ENCODE peak calls at places on chromosomes 13 and 19, in five cellular contexts. One of them, this sample, is unnamed.

GRCh38 chr13:94329754-94330551 is 149.5 kb downstream of the DCT start:
- DNase-seq in fibroblast of the aortic adventitia: peak
- DNase-seq in CD4-positive, alpha-beta T cell: no peak
- DNase-seq in RWPE1: peak
- DNase-seq in mucosa of descending colon: no peak
- DNase-seq in this sample: peak

GRCh38 chr13:101949681-101950080 is 452.2 kb downstream of the FGF14 start:
- DNase-seq in fibroblast of the aortic adventitia: no peak
- DNase-seq in CD4-positive, alpha-beta T cell: no peak
- DNase-seq in RWPE1: no peak
- DNase-seq in mucosa of descending colon: no peak
- DNase-seq in this sample: no peak

GRCh38 chr13:113060557-113061270 is 44.9 kb upstream of the F7 start:
- DNase-seq in fibroblast of the aortic adventitia: no peak
- DNase-seq in CD4-positive, alpha-beta T cell: no peak
- DNase-seq in RWPE1: no peak
- DNase-seq in mucosa of descending colon: no peak
- DNase-seq in this sample: no peak

GRCh38 chr19:15432018-15432494 is 13.3 kb upstream of the AKAP8L start:
- DNase-seq in fibroblast of the aortic adventitia: no peak
- DNase-seq in CD4-positive, alpha-beta T cell: no peak
- DNase-seq in RWPE1: no peak
- DNase-seq in mucosa of descending colon: no peak
- DNase-seq in this sample: no peak

GRCh38 chr19:18719541-18719940 is 36.1 kb downstream of the CRTC1 start:
- DNase-seq in fibroblast of the aortic adventitia: no peak
- DNase-seq in CD4-positive, alpha-beta T cell: no peak
- DNase-seq in RWPE1: no peak
- DNase-seq in mucosa of descending colon: no peak
- DNase-seq in this sample: no peak

GRCh38 chr13:29674532-29674931 is 79.0 kb upstream of the SLC7A1 start:
- DNase-seq in fibroblast of the aortic adventitia: peak
- DNase-seq in CD4-positive, alpha-beta T cell: no peak
- DNase-seq in RWPE1: peak
- DNase-seq in mucosa of descending colon: no peak
- DNase-seq in this sample: peak

GRCh38 chr19:49113762-49114629 is at the start of gene LIN7B:
- DNase-seq in fibroblast of the aortic adventitia: peak
- DNase-seq in CD4-positive, alpha-beta T cell: peak
- DNase-seq in RWPE1: peak
- DNase-seq in mucosa of descending colon: peak
- DNase-seq in this sample: peak

GRCh38 chr19:7848779-7849457 is 18.9 kb downstream of the EVI5L start:
- DNase-seq in fibroblast of the aortic adventitia: no peak
- DNase-seq in CD4-positive, alpha-beta T cell: no peak
- DNase-seq in RWPE1: no peak
- DNase-seq in mucosa of descending colon: no peak
- DNase-seq in this sample: no peak

GRCh38 chr13:102597029-102598015 is 536 bp downstream of the TPP2 start:
- DNase-seq in fibroblast of the aortic adventitia: peak
- DNase-seq in CD4-positive, alpha-beta T cell: peak
- DNase-seq in RWPE1: no peak
- DNase-seq in mucosa of descending colon: no peak
- DNase-seq in this sample: no peak

GRCh38 chr13:38538412-38538811 is 148.5 kb upstream of the FREM2 start:
- DNase-seq in fibroblast of the aortic adventitia: no peak
- DNase-seq in CD4-positive, alpha-beta T cell: no peak
- DNase-seq in RWPE1: no peak
- DNase-seq in mucosa of descending colon: no peak
- DNase-seq in this sample: no peak

GRCh38 chr13:39313721-39314120 is 275.5 kb downstream of the NHLRC3 start:
- DNase-seq in fibroblast of the aortic adventitia: no peak
- DNase-seq in CD4-positive, alpha-beta T cell: no peak
- DNase-seq in RWPE1: peak
- DNase-seq in mucosa of descending colon: no peak
- DNase-seq in this sample: no peak

GRCh38 chr19:39982883-39983282 is 11.9 kb downstream of the PSMC4 start:
- DNase-seq in fibroblast of the aortic adventitia: no peak
- DNase-seq in CD4-positive, alpha-beta T cell: no peak
- DNase-seq in RWPE1: no peak
- DNase-seq in mucosa of descending colon: no peak
- DNase-seq in this sample: no peak

GRCh38 chr19:50555447-50556235 is 12.6 kb downstream of the LRRC4B start:
- DNase-seq in fibroblast of the aortic adventitia: no peak
- DNase-seq in CD4-positive, alpha-beta T cell: no peak
- DNase-seq in RWPE1: no peak
- DNase-seq in mucosa of descending colon: no peak
- DNase-seq in this sample: no peak

GRCh38 chr13:76863022-76863421 is 23.2 kb downstream of the KCTD12 start:
- DNase-seq in fibroblast of the aortic adventitia: no peak
- DNase-seq in CD4-positive, alpha-beta T cell: no peak
- DNase-seq in RWPE1: no peak
- DNase-seq in mucosa of descending colon: no peak
- DNase-seq in this sample: no peak

GRCh38 chr13:91153372-91153771 is 194.1 kb upstream of the MIR17HG start:
- DNase-seq in fibroblast of the aortic adventitia: no peak
- DNase-seq in CD4-positive, alpha-beta T cell: no peak
- DNase-seq in RWPE1: no peak
- DNase-seq in mucosa of descending colon: no peak
- DNase-seq in this sample: no peak

GRCh38 chr19:6649189-6649588 is 20.8 kb downstream of the TNFSF14 start:
- DNase-seq in fibroblast of the aortic adventitia: no peak
- DNase-seq in CD4-positive, alpha-beta T cell: no peak
- DNase-seq in RWPE1: no peak
- DNase-seq in mucosa of descending colon: no peak
- DNase-seq in this sample: no peak

This sample was measured in fibroblast of mammary gland.